ENCODE peak calls at places on chromosomes 2 and 18, in nine cellular contexts. J is pancreas; N is tibial nerve; H is left ventricle myocardium superior; V is small intestine; B is left lobe of liver; C is anterior cingulate cortex; X is NCI-H526 treated with DMSO at 0.1 percent for 48 hours; Z is activated CD4-positive, alpha-beta T cell treated with anti-CD3 and anti-CD28 coated beads for 4 hours. Q is an unnamed sample.

GRCh38 chr18:45874501-45875184 is 49.2 kb downstream of the SIGLEC15 start:
- DNase-seq in B (no peak), V (peak), J (no peak), H (no peak), X (no peak), N (no peak), Z (peak), C (no peak), Q (peak)

GRCh38 chr2:160674076-160674630 is 180.5 kb upstream of the RBMS1 start:
- DNase-seq in V (no peak), X (no peak), B (no peak), C (no peak), N (no peak), Z (no peak), H (no peak), J (no peak), Q (no peak)

GRCh38 chr2:9657083-9657482 is 26.3 kb upstream of the YWHAQ start:
- DNase-seq in Z (no peak), B (no peak), V (no peak), X (no peak), N (no peak), J (no peak), C (no peak), H (no peak), Q (no peak)

GRCh38 chr2:229748950-229749349 is 34.6 kb upstream of the DNER start:
- DNase-seq in V (no peak), X (no peak), Z (no peak), H (no peak), N (no peak), C (no peak), J (no peak), B (no peak), Q (no peak)

GRCh38 chr2:96249654-96250053 is 16.1 kb downstream of the TMEM127 start:
- DNase-seq in C (no peak), V (no peak), X (no peak), H (no peak), B (no peak), J (no peak), Z (no peak), N (no peak), Q (peak)

GRCh38 chr2:53520630-53520940 is 247.0 kb upstream of the CHAC2 start:
- DNase-seq in N (no peak), H (no peak), X (no peak), V (no peak), Z (no peak), C (no peak), B (no peak), J (no peak), Q (no peak)

GRCh38 chr2:26292646-26293045 is 47.9 kb downstream of the HADHB start:
- DNase-seq in V (no peak), B (no peak), N (no peak), X (no peak), H (no peak), Z (no peak), C (no peak), J (no peak), Q (peak)

GRCh38 chr2:150228936-150229335 is 258.5 kb downstream of the RND3 start:
- DNase-seq in J (no peak), B (no peak), Z (no peak), X (no peak), H (no peak), C (no peak), V (no peak), N (no peak), Q (peak)

GRCh38 chr2:23324281-23324680 is 60.7 kb upstream of the KLHL29 start:
- DNase-seq in N (no peak), J (no peak), V (no peak), B (no peak), X (no peak), Z (no peak), C (no peak), H (no peak), Q (no peak)

GRCh38 chr2:133360882-133361281 is 207.4 kb downstream of the NCKAP5 start:
- DNase-seq in Z (no peak), N (no peak), J (no peak), B (no peak), H (no peak), V (no peak), C (no peak), X (no peak), Q (no peak)

GRCh38 chr2:42916394-42916793 is 124.0 kb upstream of the HAAO start:
- DNase-seq in V (no peak), Z (no peak), J (no peak), N (no peak), X (no peak), H (no peak), C (no peak), B (no peak), Q (no peak)

GRCh38 chr2:58427572-58428285 is 186.6 kb upstream of the FANCL start:
- DNase-seq in H (no peak), Z (no peak), X (no peak), B (no peak), V (peak), N (no peak), C (peak), J (no peak), Q (peak)

GRCh38 chr18:5173646-5174045 is 23.4 kb downstream of the AKAIN1 start:
- DNase-seq in B (no peak), X (no peak), N (no peak), H (no peak), Z (no peak), J (no peak), C (no peak), V (no peak), Q (no peak)

GRCh38 chr2:150522269-150522668 is 34.8 kb upstream of the RND3 start:
- DNase-seq in X (no peak), Z (no peak), N (no peak), H (no peak), V (no peak), J (no peak), C (no peak), B (no peak), Q (no peak)

GRCh38 chr2:195319548-195320415 is 337.2 kb upstream of the SLC39A10 start:
- DNase-seq in H (no peak), V (no peak), C (no peak), X (no peak), Z (no peak), B (no peak), J (no peak), N (no peak), Q (no peak)

GRCh38 chr2:67255933-67256615 is 141.1 kb upstream of the ETAA1 start:
- DNase-seq in J (no peak), C (no peak), V (no peak), B (no peak), N (no peak), H (no peak), X (no peak), Z (no peak), Q (peak)

GRCh38 chr2:70663411-70663810 is 104.6 kb downstream of the ADD2 start:
- DNase-seq in Z (no peak), B (no peak), V (no peak), C (no peak), J (no peak), X (no peak), H (no peak), N (no peak), Q (no peak)